ENCODE peak calls at places on chromosome 10, in ten cellular contexts. One of them, this sample, is unnamed.

GRCh38 chr10:30158325-30158960 is 99.1 kb upstream of the JCAD start:
- DNase-seq in kidney epithelial cell: no peak
- DNase-seq in neural progenitor cell: no peak
- DNase-seq in cardiac muscle cell: no peak
- DNase-seq in astrocyte of the cerebellum: no peak
- DNase-seq in heart right ventricle: no peak
- DNase-seq in AG10803: no peak
- DNase-seq in IMR-90: peak; percentile 21
- DNase-seq in colonic mucosa: no peak
- DNase-seq in PC-3: no peak
- DNase-seq in this sample: no peak

GRCh38 chr10:3741688-3742461 is 43.1 kb downstream of the KLF6 start:
- DNase-seq in kidney epithelial cell: no peak
- DNase-seq in neural progenitor cell: no peak
- DNase-seq in cardiac muscle cell: no peak
- DNase-seq in astrocyte of the cerebellum: no peak
- DNase-seq in heart right ventricle: no peak
- DNase-seq in AG10803: peak; percentile 91
- DNase-seq in IMR-90: no peak
- DNase-seq in colonic mucosa: no peak
- DNase-seq in PC-3: no peak
- DNase-seq in this sample: no peak

GRCh38 chr10:100518761-100519241 is 860 bp downstream of the SEC31B start:
- DNase-seq in kidney epithelial cell: no peak
- DNase-seq in neural progenitor cell: peak; percentile 83
- DNase-seq in cardiac muscle cell: peak; percentile 84
- DNase-seq in astrocyte of the cerebellum: peak; percentile 40
- DNase-seq in heart right ventricle: peak; percentile 65
- DNase-seq in AG10803: peak; percentile 57
- DNase-seq in IMR-90: peak; percentile 70
- DNase-seq in colonic mucosa: peak; percentile 80
- DNase-seq in PC-3: peak; percentile 73
- DNase-seq in this sample: peak; percentile 63

GRCh38 chr10:97810476-97810875 is 38.7 kb upstream of the SFRP5 start:
- DNase-seq in kidney epithelial cell: no peak
- DNase-seq in neural progenitor cell: no peak
- DNase-seq in cardiac muscle cell: no peak
- DNase-seq in astrocyte of the cerebellum: no peak
- DNase-seq in heart right ventricle: no peak
- DNase-seq in AG10803: no peak
- DNase-seq in IMR-90: peak; percentile 12
- DNase-seq in colonic mucosa: no peak
- DNase-seq in PC-3: peak; percentile 51
- DNase-seq in this sample: no peak

GRCh38 chr10:73859441-73860049 is 14.8 kb downstream of the CAMK2G start:
- DNase-seq in kidney epithelial cell: no peak
- DNase-seq in neural progenitor cell: no peak
- DNase-seq in cardiac muscle cell: no peak
- DNase-seq in astrocyte of the cerebellum: no peak
- DNase-seq in heart right ventricle: no peak
- DNase-seq in AG10803: no peak
- DNase-seq in IMR-90: no peak
- DNase-seq in colonic mucosa: no peak
- DNase-seq in PC-3: no peak
- DNase-seq in this sample: no peak

GRCh38 chr10:88028654-88029053 is 165.2 kb downstream of the PTEN start:
- DNase-seq in kidney epithelial cell: no peak
- DNase-seq in neural progenitor cell: no peak
- DNase-seq in cardiac muscle cell: no peak
- DNase-seq in astrocyte of the cerebellum: no peak
- DNase-seq in heart right ventricle: no peak
- DNase-seq in AG10803: no peak
- DNase-seq in IMR-90: no peak
- DNase-seq in colonic mucosa: peak; percentile 28
- DNase-seq in PC-3: no peak
- DNase-seq in this sample: no peak

GRCh38 chr10:70334526-70335245 is 47.7 kb downstream of the LRRC20 start:
- DNase-seq in kidney epithelial cell: no peak
- DNase-seq in neural progenitor cell: no peak
- DNase-seq in cardiac muscle cell: no peak
- DNase-seq in astrocyte of the cerebellum: no peak
- DNase-seq in heart right ventricle: no peak
- DNase-seq in AG10803: no peak
- DNase-seq in IMR-90: no peak
- DNase-seq in colonic mucosa: no peak
- DNase-seq in PC-3: no peak
- DNase-seq in this sample: no peak

GRCh38 chr10:120607016-120607709 is 150.1 kb downstream of the PLPP4 start:
- DNase-seq in kidney epithelial cell: peak; percentile 78
- DNase-seq in neural progenitor cell: no peak
- DNase-seq in cardiac muscle cell: no peak
- DNase-seq in astrocyte of the cerebellum: peak; percentile 41
- DNase-seq in heart right ventricle: no peak
- DNase-seq in AG10803: peak; percentile 84
- DNase-seq in IMR-90: peak; percentile 7
- DNase-seq in colonic mucosa: no peak
- DNase-seq in PC-3: peak; percentile 80
- DNase-seq in this sample: no peak

GRCh38 chr10:72490951-72491350 is 134.9 kb downstream of the MICU1 start:
- DNase-seq in kidney epithelial cell: no peak
- DNase-seq in neural progenitor cell: no peak
- DNase-seq in cardiac muscle cell: no peak
- DNase-seq in astrocyte of the cerebellum: no peak
- DNase-seq in heart right ventricle: no peak
- DNase-seq in AG10803: peak; percentile 47
- DNase-seq in IMR-90: peak; percentile 73
- DNase-seq in colonic mucosa: no peak
- DNase-seq in PC-3: no peak
- DNase-seq in this sample: no peak

GRCh38 chr10:20443094-20443493 is 454.0 kb downstream of the NEBL start:
- DNase-seq in kidney epithelial cell: no peak
- DNase-seq in neural progenitor cell: no peak
- DNase-seq in cardiac muscle cell: peak; percentile 2
- DNase-seq in astrocyte of the cerebellum: no peak
- DNase-seq in heart right ventricle: no peak
- DNase-seq in AG10803: no peak
- DNase-seq in IMR-90: no peak
- DNase-seq in colonic mucosa: no peak
- DNase-seq in PC-3: no peak
- DNase-seq in this sample: no peak

GRCh38 chr10:110005716-110006115 is 2.1 kb upstream of the ADD3 start:
- DNase-seq in kidney epithelial cell: peak; percentile 47
- DNase-seq in neural progenitor cell: peak; percentile 56
- DNase-seq in cardiac muscle cell: peak; percentile 51
- DNase-seq in astrocyte of the cerebellum: no peak
- DNase-seq in heart right ventricle: no peak
- DNase-seq in AG10803: peak; percentile 88
- DNase-seq in IMR-90: peak; percentile 88
- DNase-seq in colonic mucosa: peak; percentile 58
- DNase-seq in PC-3: no peak
- DNase-seq in this sample: no peak

DNA sequence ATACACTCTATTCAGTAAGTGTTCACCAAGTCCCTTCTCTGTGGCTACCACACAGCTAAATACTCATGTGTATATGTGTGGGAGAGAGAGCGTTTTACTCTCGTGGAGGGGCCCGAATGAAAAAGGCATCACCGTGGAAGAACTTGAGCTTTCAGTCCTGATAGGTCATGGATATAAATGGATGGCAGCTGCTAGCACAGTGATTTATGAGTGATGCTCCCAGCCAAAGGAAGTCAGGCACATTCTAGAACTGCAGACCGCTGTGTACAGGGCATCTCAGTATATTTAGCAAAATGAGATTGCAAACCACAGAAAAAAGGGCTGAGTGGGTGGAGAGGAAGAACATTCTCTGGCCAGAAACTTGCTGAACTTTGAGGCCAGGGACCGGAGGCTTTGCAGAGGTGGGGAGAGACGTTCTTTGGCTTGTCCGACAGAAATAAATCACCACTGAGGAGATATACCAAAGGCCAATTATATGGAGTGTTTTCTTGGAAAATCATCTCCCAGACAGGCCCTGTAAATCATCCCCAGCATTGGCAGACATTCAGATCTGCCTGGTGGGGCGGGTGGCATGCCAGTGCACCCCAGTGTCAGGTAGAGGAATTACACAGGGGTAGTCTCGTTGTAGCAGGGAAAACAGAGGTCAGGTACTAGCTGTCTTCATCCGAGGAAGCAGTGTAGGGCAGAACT is 655.3 kb downstream of the LRMDA start:
- DNase-seq in kidney epithelial cell: peak; percentile 45
- DNase-seq in neural progenitor cell: peak; percentile 28
- DNase-seq in cardiac muscle cell: no peak
- DNase-seq in astrocyte of the cerebellum: peak; percentile 74
- DNase-seq in heart right ventricle: peak; percentile 8
- DNase-seq in AG10803: peak; percentile 85
- DNase-seq in IMR-90: peak; percentile 50
- DNase-seq in colonic mucosa: peak; percentile 72
- DNase-seq in PC-3: peak; percentile 98
- DNase-seq in this sample: peak; percentile 25
- TF ChIP-seq CTCF in kidney epithelial cell: peak; percentile 66
- TF ChIP-seq CTCF in neural progenitor cell: peak; percentile 51
- TF ChIP-seq CTCF in cardiac muscle cell: peak; percentile 45
- TF ChIP-seq CTCF in astrocyte of the cerebellum: peak; percentile 73
- TF ChIP-seq CTCF in heart right ventricle: no peak
- TF ChIP-seq CTCF in AG10803: peak; percentile 60
- TF ChIP-seq CTCF in IMR-90: peak; percentile 22
- TF ChIP-seq CTCF in colonic mucosa: peak; percentile 73
- TF ChIP-seq CTCF in PC-3: peak; percentile 100
- TF ChIP-seq CTCF in this sample: peak; percentile 32

GRCh38 chr10:23191764-23192395 is at the start of gene PTF1A:
- DNase-seq in kidney epithelial cell: no peak
- DNase-seq in neural progenitor cell: peak; percentile 51
- DNase-seq in cardiac muscle cell: no peak
- DNase-seq in astrocyte of the cerebellum: no peak
- DNase-seq in heart right ventricle: no peak
- DNase-seq in AG10803: no peak
- DNase-seq in IMR-90: no peak
- DNase-seq in colonic mucosa: no peak
- DNase-seq in PC-3: no peak
- DNase-seq in this sample: no peak

GRCh38 chr10:23194471-23194965 is 2.4 kb downstream of the PTF1A start:
- DNase-seq in kidney epithelial cell: no peak
- DNase-seq in neural progenitor cell: no peak
- DNase-seq in cardiac muscle cell: no peak
- DNase-seq in astrocyte of the cerebellum: no peak
- DNase-seq in heart right ventricle: no peak
- DNase-seq in AG10803: no peak
- DNase-seq in IMR-90: no peak
- DNase-seq in colonic mucosa: no peak
- DNase-seq in PC-3: no peak
- DNase-seq in this sample: no peak

GRCh38 chr10:23192396-23192740 is 256 bp downstream of the PTF1A start:
- DNase-seq in kidney epithelial cell: no peak
- DNase-seq in neural progenitor cell: no peak
- DNase-seq in cardiac muscle cell: no peak
- DNase-seq in astrocyte of the cerebellum: no peak
- DNase-seq in heart right ventricle: no peak
- DNase-seq in AG10803: no peak
- DNase-seq in IMR-90: no peak
- DNase-seq in colonic mucosa: no peak
- DNase-seq in PC-3: no peak
- DNase-seq in this sample: peak; percentile 34

GRCh38 chr10:23193435-23194074 is 1.4 kb downstream of the PTF1A start:
- DNase-seq in kidney epithelial cell: no peak
- DNase-seq in neural progenitor cell: no peak
- DNase-seq in cardiac muscle cell: no peak
- DNase-seq in astrocyte of the cerebellum: no peak
- DNase-seq in heart right ventricle: no peak
- DNase-seq in AG10803: no peak
- DNase-seq in IMR-90: no peak
- DNase-seq in colonic mucosa: no peak
- DNase-seq in PC-3: no peak
- DNase-seq in this sample: no peak

GRCh38 chr10:23192741-23193434 is 776 bp downstream of the PTF1A start:
- DNase-seq in kidney epithelial cell: no peak
- DNase-seq in neural progenitor cell: peak; percentile 84
- DNase-seq in cardiac muscle cell: peak; percentile 45
- DNase-seq in astrocyte of the cerebellum: no peak
- DNase-seq in heart right ventricle: no peak
- DNase-seq in AG10803: no peak
- DNase-seq in IMR-90: no peak
- DNase-seq in colonic mucosa: no peak
- DNase-seq in PC-3: no peak
- DNase-seq in this sample: no peak
- TF ChIP-seq CTCF in kidney epithelial cell: no peak
- TF ChIP-seq CTCF in neural progenitor cell: peak; percentile 22
- TF ChIP-seq CTCF in cardiac muscle cell: no peak
- TF ChIP-seq CTCF in astrocyte of the cerebellum: no peak
- TF ChIP-seq CTCF in heart right ventricle: no peak
- TF ChIP-seq CTCF in AG10803: no peak
- TF ChIP-seq CTCF in IMR-90: no peak
- TF ChIP-seq CTCF in colonic mucosa: no peak
- TF ChIP-seq CTCF in PC-3: no peak
- TF ChIP-seq CTCF in this sample: no peak

DNA sequence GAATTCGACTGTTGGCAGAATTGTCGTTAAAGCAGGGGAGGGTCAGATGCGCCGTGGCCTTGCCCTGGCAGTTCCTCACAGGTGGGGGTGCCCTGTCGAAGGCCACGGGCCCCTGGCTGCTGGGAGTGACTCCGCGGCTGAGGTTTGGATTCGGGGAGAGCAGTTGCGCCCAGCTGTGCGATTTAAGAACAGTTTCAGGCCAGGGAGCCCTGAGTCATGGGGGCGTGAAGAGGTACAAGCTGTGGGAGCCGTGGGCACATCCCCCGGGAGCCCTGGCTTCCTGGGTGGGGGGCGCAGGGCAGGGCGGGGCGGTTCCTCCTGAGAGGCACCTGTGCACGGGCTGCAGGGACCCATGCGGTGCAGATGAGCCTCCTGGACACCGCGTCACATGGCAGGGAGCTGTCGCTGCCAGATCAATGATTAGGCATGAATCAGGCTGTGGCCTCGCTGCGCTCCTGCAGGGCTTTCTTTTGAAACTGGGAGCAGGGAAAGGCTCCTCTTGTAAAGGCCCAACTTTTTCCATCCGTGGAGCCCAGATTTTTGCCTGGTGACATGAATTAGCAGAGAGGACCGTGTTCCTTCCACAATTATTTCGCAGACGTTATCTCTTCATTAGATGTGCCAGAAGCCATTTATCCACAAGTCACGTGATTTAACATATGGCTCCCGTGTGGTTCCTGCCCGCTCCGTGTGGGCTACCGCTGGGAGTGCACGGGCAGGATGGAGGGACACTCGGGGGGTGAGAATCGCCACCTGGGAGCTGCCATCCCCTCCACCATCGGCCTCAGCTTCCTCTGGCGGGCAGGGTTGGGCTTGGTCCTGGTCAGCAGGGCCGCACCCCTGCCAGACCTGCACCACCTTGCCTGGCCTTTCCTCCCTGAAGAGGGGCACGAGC is 918 bp downstream of the PWWP2B start:
- DNase-seq in kidney epithelial cell: no peak
- DNase-seq in neural progenitor cell: peak; percentile 58
- DNase-seq in cardiac muscle cell: no peak
- DNase-seq in astrocyte of the cerebellum: no peak
- DNase-seq in heart right ventricle: no peak
- DNase-seq in AG10803: peak; percentile 56
- DNase-seq in IMR-90: peak; percentile 47
- DNase-seq in colonic mucosa: peak; percentile 67
- DNase-seq in PC-3: peak; percentile 69
- DNase-seq in this sample: no peak
- TF ChIP-seq CTCF in kidney epithelial cell: no peak
- TF ChIP-seq CTCF in neural progenitor cell: no peak
- TF ChIP-seq CTCF in cardiac muscle cell: no peak
- TF ChIP-seq CTCF in astrocyte of the cerebellum: no peak
- TF ChIP-seq CTCF in heart right ventricle: no peak
- TF ChIP-seq CTCF in AG10803: no peak
- TF ChIP-seq CTCF in IMR-90: no peak
- TF ChIP-seq CTCF in colonic mucosa: no peak
- TF ChIP-seq CTCF in PC-3: no peak
- TF ChIP-seq CTCF in this sample: no peak

GRCh38 chr10:103049237-103049636 is 131.1 kb downstream of the CNNM2 start:
- DNase-seq in kidney epithelial cell: no peak
- DNase-seq in neural progenitor cell: no peak
- DNase-seq in cardiac muscle cell: no peak
- DNase-seq in astrocyte of the cerebellum: no peak
- DNase-seq in heart right ventricle: no peak
- DNase-seq in AG10803: no peak
- DNase-seq in IMR-90: no peak
- DNase-seq in colonic mucosa: no peak
- DNase-seq in PC-3: no peak
- DNase-seq in this sample: no peak
- TF ChIP-seq CTCF in kidney epithelial cell: no peak
- TF ChIP-seq CTCF in neural progenitor cell: no peak
- TF ChIP-seq CTCF in cardiac muscle cell: no peak
- TF ChIP-seq CTCF in astrocyte of the cerebellum: no peak
- TF ChIP-seq CTCF in heart right ventricle: no peak
- TF ChIP-seq CTCF in AG10803: no peak
- TF ChIP-seq CTCF in IMR-90: no peak
- TF ChIP-seq CTCF in colonic mucosa: no peak
- TF ChIP-seq CTCF in PC-3: no peak
- TF ChIP-seq CTCF in this sample: no peak

This sample was measured in GM13976.